ENCODE peak calls at places on chromosomes 5 and 9, in ten cellular contexts. M is NK-92 treated with Interleukin-12 subunit alpha and Interleukin-12 subunit beta, amount 100 ng/mL, for 24 hours; C is frontal cortex; B is posterior vena cava; X is H54; N is retina; T is T-helper 2 cell; U is mucosa of gallbladder; G is stimulated activated CD4-positive, alpha-beta T cell treated with anti-CD3 and anti-CD28 coated beads, Interleukin-4, amount 100 ng/mL, for 1 hour; I is activated CD8-positive, alpha-beta T cell treated with anti-CD3 and anti-CD28 coated beads for 36 hours. L is an unnamed sample.

GRCh38 chr9:113998114-113998513 is 80.0 kb downstream of the AMBP start:
- DNase-seq in X (no peak), M (no peak), T (no peak), I (no peak), N (no peak), C (no peak), U (no peak), G (no peak), B (peak), L (no peak)

GRCh38 chr5:55850839-55851674 is at the start of gene IL31RA:
- DNase-seq in B (no peak), I (no peak), U (no peak), T (no peak), N (no peak), C (no peak), M (no peak), G (no peak), X (peak), L (peak)

GRCh38 chr9:20269620-20270019 is 352.7 kb downstream of the MLLT3 start:
- DNase-seq in M (no peak), I (no peak), B (no peak), C (no peak), G (no peak), T (no peak), N (no peak), X (no peak), U (no peak), L (no peak)

GRCh38 chr5:158234323-158235158 is 375.6 kb upstream of the CLINT1 start:
- DNase-seq in M (no peak), C (no peak), G (no peak), B (no peak), X (no peak), N (no peak), U (no peak), I (peak), T (no peak), L (no peak)

GRCh38 chr5:534006-534742 is 9.9 kb upstream of the SLC9A3 start:
- DNase-seq in M (no peak), T (no peak), U (no peak), I (no peak), B (peak), X (no peak), C (no peak), N (no peak), G (peak), L (no peak)

GRCh38 chr9:88749420-88749819 is 214.4 kb downstream of the NXNL2 start:
- DNase-seq in I (no peak), N (no peak), B (no peak), G (no peak), T (no peak), X (no peak), C (no peak), M (no peak), U (no peak), L (no peak)

GRCh38 chr5:55986931-55987330 is 7.8 kb downstream of the IL6ST start:
- DNase-seq in N (no peak), U (no peak), X (no peak), I (no peak), B (no peak), C (no peak), T (no peak), G (no peak), M (no peak), L (no peak)

GRCh38 chr9:95333426-95333825 is 15.9 kb upstream of the FANCC start:
- DNase-seq in G (no peak), M (no peak), I (no peak), U (no peak), C (no peak), N (no peak), T (no peak), B (no peak), X (no peak), L (no peak)

GRCh38 chr9:92968081-92968480 is 20.8 kb downstream of the FGD3 start:
- DNase-seq in N (no peak), U (no peak), I (peak), B (no peak), M (no peak), X (no peak), T (no peak), G (no peak), C (no peak), L (no peak)

GRCh38 chr5:52283221-52283620 is 504.5 kb upstream of the ITGA1 start:
- DNase-seq in N (no peak), X (no peak), M (no peak), C (no peak), I (no peak), U (peak), G (no peak), T (no peak), B (no peak), L (peak)

GRCh38 chr5:180618487-180618829 is 27.2 kb upstream of the SCGB3A1 start:
- DNase-seq in T (no peak), M (no peak), U (no peak), N (no peak), I (no peak), C (no peak), X (no peak), B (no peak), G (no peak), L (no peak)

GRCh38 chr9:92634712-92635605 is 35.0 kb downstream of the IPPK start:
- DNase-seq in U (peak), N (peak), T (no peak), X (peak), C (peak), B (peak), I (peak), M (peak), G (peak), L (peak)

GRCh38 chr9:134630861-134631260 is 10.7 kb upstream of the COL5A1 start:
- DNase-seq in U (no peak), G (no peak), T (no peak), I (no peak), X (no peak), M (no peak), B (peak), C (no peak), N (no peak), L (no peak)

GRCh38 chr5:36694351-36694750 is 87.9 kb downstream of the SLC1A3 start:
- DNase-seq in G (no peak), C (no peak), B (no peak), I (no peak), T (no peak), X (no peak), N (no peak), U (no peak), M (no peak), L (no peak)

GRCh38 chr9:136640176-136641086 is 22.3 kb upstream of the EGFL7 start:
- DNase-seq in G (no peak), U (no peak), C (no peak), I (no peak), M (no peak), N (no peak), X (no peak), B (no peak), T (no peak), L (no peak)

GRCh38 chr5:145854651-145855258 is 18.1 kb downstream of the GRXCR2 start:
- DNase-seq in X (peak), C (no peak), G (no peak), U (peak), M (no peak), N (no peak), T (no peak), B (no peak), I (no peak), L (peak)

GRCh38 chr5:33761139-33761538 is 130.7 kb downstream of the ADAMTS12 start:
- DNase-seq in M (no peak), G (no peak), C (no peak), N (no peak), T (no peak), I (no peak), X (no peak), U (no peak), B (no peak), L (no peak)

GRCh38 chr5:178058321-178059012 is 54.9 kb upstream of the N4BP3 start:
- DNase-seq in X (no peak), C (no peak), B (no peak), U (no peak), I (no peak), N (no peak), T (no peak), G (no peak), M (no peak), L (no peak)

GRCh38 chr5:1314564-1314982 is 19.7 kb upstream of the TERT start:
- DNase-seq in G (no peak), I (no peak), X (no peak), U (no peak), N (no peak), B (peak), T (no peak), M (no peak), C (no peak), L (no peak)

GRCh38 chr5:138354926-138355378 is 2.5 kb downstream of the KDM3B start:
- DNase-seq in T (peak), N (peak), M (no peak), X (peak), C (peak), I (peak), G (peak), B (no peak), U (peak), L (peak)

GRCh38 chr9:94783121-94783664 is 56.7 kb downstream of the AOPEP start:
- DNase-seq in I (peak), T (peak), G (peak), X (peak), N (peak), U (peak), M (peak), C (peak), B (no peak), L (peak)

GRCh38 chr9:124251605-124252366 is 6.0 kb upstream of the NEK6 start:
- DNase-seq in N (no peak), X (peak), G (no peak), M (no peak), U (no peak), T (no peak), I (no peak), B (peak), C (no peak), L (no peak)

GRCh38 chr9:89633404-89633803 is 28.6 kb downstream of the GADD45G start:
- DNase-seq in C (no peak), T (no peak), N (no peak), U (no peak), X (no peak), B (peak), G (no peak), M (no peak), I (no peak), L (no peak)

GRCh38 chr9:3446313-3446712 is 79.5 kb downstream of the RFX3 start:
- DNase-seq in C (no peak), U (no peak), M (no peak), I (no peak), X (no peak), B (no peak), T (no peak), G (no peak), N (no peak), L (no peak)

GRCh38 chr5:42930934-42931333 is 109.2 kb downstream of the ANXA2R start:
- DNase-seq in C (no peak), B (no peak), U (no peak), N (no peak), I (no peak), T (no peak), G (no peak), X (no peak), M (no peak), L (no peak)

GRCh38 chr5:110770286-110770685 is 31.5 kb downstream of the SLC25A46 start:
- DNase-seq in C (no peak), N (no peak), T (no peak), G (no peak), X (no peak), I (no peak), M (no peak), B (no peak), U (no peak), L (no peak)

GRCh38 chr9:128886211-128886826 is 4.4 kb downstream of the LRRC8A start:
- DNase-seq in N (no peak), X (no peak), B (no peak), T (no peak), I (no peak), M (no peak), G (no peak), C (no peak), U (no peak), L (no peak)

GRCh38 chr5:149161026-149161687 is 19.9 kb downstream of the ABLIM3 start:
- DNase-seq in C (no peak), I (no peak), B (no peak), N (no peak), U (peak), G (no peak), X (no peak), M (no peak), T (no peak), L (no peak)

GRCh38 chr5:158435161-158435616 is 576.2 kb upstream of the CLINT1 start:
- DNase-seq in X (no peak), T (no peak), M (peak), C (no peak), U (no peak), N (no peak), G (peak), I (peak), B (no peak), L (no peak)

GRCh38 chr9:96513622-96514021 is 63.7 kb downstream of the HABP4 start:
- DNase-seq in T (no peak), X (no peak), M (no peak), G (no peak), N (peak), C (no peak), I (no peak), U (no peak), B (no peak), L (no peak)

GRCh38 chr9:14331120-14331519 is 17.2 kb upstream of the NFIB start:
- DNase-seq in I (no peak), U (no peak), M (no peak), G (no peak), N (no peak), T (no peak), C (no peak), B (no peak), X (no peak), L (no peak)

GRCh38 chr5:57082441-57083067 is 91.3 kb upstream of the GPBP1 start:
- DNase-seq in N (no peak), M (no peak), C (no peak), X (no peak), I (no peak), U (no peak), G (no peak), T (no peak), B (no peak), L (no peak)

GRCh38 chr5:67153292-67153691 is 43.3 kb downstream of the CD180 start:
- DNase-seq in B (no peak), T (no peak), U (no peak), G (no peak), N (no peak), X (no peak), I (no peak), C (no peak), M (no peak), L (no peak)

GRCh38 chr9:75088646-75089368 is 493 bp downstream of the OSTF1 start:
- DNase-seq in X (peak), U (peak), G (peak), B (peak), M (peak), I (peak), C (peak), T (no peak), N (no peak), L (peak)

GRCh38 chr5:78927657-78928282 is 57.3 kb downstream of the ARSB start:
- DNase-seq in C (no peak), G (no peak), T (no peak), X (peak), N (peak), B (no peak), M (no peak), I (no peak), U (no peak), L (no peak)

GRCh38 chr9:1238407-1238806 is 188.2 kb downstream of the DMRT2 start:
- DNase-seq in X (no peak), M (no peak), G (no peak), B (no peak), T (no peak), C (no peak), N (peak), I (no peak), U (no peak), L (no peak)

GRCh38 chr9:122845116-122845515 is 16.7 kb upstream of the PDCL start:
- DNase-seq in U (no peak), I (no peak), X (no peak), T (no peak), C (no peak), N (no peak), B (no peak), G (no peak), M (no peak), L (no peak)

GRCh38 chr9:134171316-134172197 is 7.2 kb upstream of the RNU6ATAC start:
- DNase-seq in T (no peak), U (peak), G (no peak), X (peak), C (no peak), M (no peak), B (no peak), N (no peak), I (no peak), L (no peak)

L was measured in HS-5.